ENCODE peak calls at places on chromosomes 1 and 21, in seven cellular contexts. One of them, this sample, is unnamed.

GRCh38 chr1:110160701-110161100 is 10.4 kb downstream of the SLC6A17 start:
- DNase-seq in GM12865: no peak
- DNase-seq in stimulated activated CD8-positive, alpha-beta memory T cell treated with anti-CD3 and anti-CD28 coated beads, Interleukin-4, amount 100 ng/mL, for 24 hours: no peak
- DNase-seq in LoVo: no peak
- DNase-seq in M059J: no peak
- DNase-seq in kidney tubule cell: no peak
- DNase-seq in G401: peak; percentile 65
- DNase-seq in this sample: no peak

GRCh38 chr1:9435101-9435636 is 104.1 kb upstream of the SLC25A33 start:
- DNase-seq in GM12865: no peak
- DNase-seq in stimulated activated CD8-positive, alpha-beta memory T cell treated with anti-CD3 and anti-CD28 coated beads, Interleukin-4, amount 100 ng/mL, for 24 hours: no peak
- DNase-seq in LoVo: no peak
- DNase-seq in M059J: no peak
- DNase-seq in kidney tubule cell: no peak
- DNase-seq in G401: no peak
- DNase-seq in this sample: no peak

GRCh38 chr21:37244506-37245083 is 22.5 kb downstream of the VPS26C start:
- DNase-seq in GM12865: no peak
- DNase-seq in stimulated activated CD8-positive, alpha-beta memory T cell treated with anti-CD3 and anti-CD28 coated beads, Interleukin-4, amount 100 ng/mL, for 24 hours: no peak
- DNase-seq in LoVo: no peak
- DNase-seq in M059J: peak; percentile 58
- DNase-seq in kidney tubule cell: no peak
- DNase-seq in G401: no peak
- DNase-seq in this sample: no peak

GRCh38 chr1:30372792-30373433 is 350.5 kb downstream of the MATN1 start:
- DNase-seq in GM12865: no peak
- DNase-seq in stimulated activated CD8-positive, alpha-beta memory T cell treated with anti-CD3 and anti-CD28 coated beads, Interleukin-4, amount 100 ng/mL, for 24 hours: no peak
- DNase-seq in LoVo: no peak
- DNase-seq in M059J: peak; percentile 26
- DNase-seq in kidney tubule cell: no peak
- DNase-seq in G401: no peak
- DNase-seq in this sample: peak; percentile 48

GRCh38 chr1:160981584-160982411 is 27.2 kb upstream of the ITLN2 start:
- DNase-seq in GM12865: no peak
- DNase-seq in stimulated activated CD8-positive, alpha-beta memory T cell treated with anti-CD3 and anti-CD28 coated beads, Interleukin-4, amount 100 ng/mL, for 24 hours: no peak
- DNase-seq in LoVo: no peak
- DNase-seq in M059J: peak; percentile 9
- DNase-seq in kidney tubule cell: no peak
- DNase-seq in G401: no peak
- DNase-seq in this sample: no peak

GRCh38 chr21:33908760-33909159 is 6.8 kb downstream of the ATP5PO start:
- DNase-seq in GM12865: no peak
- DNase-seq in stimulated activated CD8-positive, alpha-beta memory T cell treated with anti-CD3 and anti-CD28 coated beads, Interleukin-4, amount 100 ng/mL, for 24 hours: no peak
- DNase-seq in LoVo: no peak
- DNase-seq in M059J: no peak
- DNase-seq in kidney tubule cell: no peak
- DNase-seq in G401: no peak
- DNase-seq in this sample: no peak

GRCh38 chr1:43573066-43573799 is 42.5 kb downstream of the PTPRF start:
- DNase-seq in GM12865: no peak
- DNase-seq in stimulated activated CD8-positive, alpha-beta memory T cell treated with anti-CD3 and anti-CD28 coated beads, Interleukin-4, amount 100 ng/mL, for 24 hours: no peak
- DNase-seq in LoVo: no peak
- DNase-seq in M059J: no peak
- DNase-seq in kidney tubule cell: no peak
- DNase-seq in G401: peak; percentile 86
- DNase-seq in this sample: no peak

GRCh38 chr1:107870691-107871090 is 94.3 kb downstream of the VAV3 start:
- DNase-seq in GM12865: no peak
- DNase-seq in stimulated activated CD8-positive, alpha-beta memory T cell treated with anti-CD3 and anti-CD28 coated beads, Interleukin-4, amount 100 ng/mL, for 24 hours: no peak
- DNase-seq in LoVo: no peak
- DNase-seq in M059J: no peak
- DNase-seq in kidney tubule cell: peak; percentile 84
- DNase-seq in G401: no peak
- DNase-seq in this sample: no peak

GRCh38 chr1:94240822-94241221 is 3.4 kb upstream of the ARHGAP29 start:
- DNase-seq in GM12865: no peak
- DNase-seq in stimulated activated CD8-positive, alpha-beta memory T cell treated with anti-CD3 and anti-CD28 coated beads, Interleukin-4, amount 100 ng/mL, for 24 hours: no peak
- DNase-seq in LoVo: no peak
- DNase-seq in M059J: no peak
- DNase-seq in kidney tubule cell: no peak
- DNase-seq in G401: peak; percentile 27
- DNase-seq in this sample: no peak